ENCODE peak calls at places on chromosomes 3 and 15, in nine cellular contexts. W, A, Z, R, E, I, G, O and Y are unnamed samples.

GRCh38 chr3:178001670-178002101 is 534.5 kb upstream of the KCNMB2 start:
- DNase-seq in W (peak), A (peak), Z (no peak), R (no peak), E (no peak), I (no peak), G (no peak), O (no peak), Y (no peak)

GRCh38 chr15:27244047-27244446 is 273.1 kb downstream of the GABRG3 start:
- DNase-seq in W (no peak), A (peak), Z (no peak), R (no peak), E (no peak), I (no peak), G (no peak), O (no peak), Y (no peak)

GRCh38 chr15:25933456-25934158 is 70.5 kb upstream of the ATP10A start:
- DNase-seq in W (peak), A (no peak), Z (peak), R (peak), E (peak), I (peak), G (peak), O (peak), Y (peak)

GRCh38 chr3:4350789-4351163 is 47.6 kb downstream of the SETMAR start:
- DNase-seq in W (peak), A (peak), Z (no peak), R (peak), E (peak), I (no peak), G (peak), O (no peak), Y (peak)

GRCh38 chr15:78619022-78619950 is 1.5 kb downstream of the CHRNA3 start:
- DNase-seq in W (no peak), A (no peak), Z (peak), R (no peak), E (no peak), I (no peak), G (no peak), O (no peak), Y (no peak)

GRCh38 chr15:70508561-70509281 is 254.6 kb downstream of the UACA start:
- DNase-seq in W (peak), A (no peak), Z (no peak), R (no peak), E (peak), I (no peak), G (peak), O (no peak), Y (no peak)

GRCh38 chr3:127441764-127442163 is 148.8 kb downstream of the TPRA1 start:
- DNase-seq in W (no peak), A (no peak), Z (no peak), R (no peak), E (no peak), I (no peak), G (no peak), O (no peak), Y (no peak)

GRCh38 chr3:16828815-16829214 is 55.9 kb upstream of the PLCL2 start:
- DNase-seq in W (peak), A (no peak), Z (no peak), R (peak), E (no peak), I (no peak), G (no peak), O (no peak), Y (no peak)

GRCh38 chr3:135970500-135971116 is 5.1 kb downstream of the PPP2R3A start:
- DNase-seq in W (no peak), A (no peak), Z (no peak), R (no peak), E (no peak), I (no peak), G (peak), O (no peak), Y (no peak)

GRCh38 chr3:59212128-59212764 is 162.4 kb upstream of the CFAP20DC start:
- DNase-seq in W (no peak), A (no peak), Z (no peak), R (peak), E (peak), I (no peak), G (peak), O (no peak), Y (peak)

GRCh38 chr15:33027636-33028035 is 166.9 kb downstream of the FMN1 start:
- DNase-seq in W (no peak), A (no peak), Z (no peak), R (no peak), E (no peak), I (no peak), G (no peak), O (no peak), Y (no peak)

GRCh38 chr3:197713477-197713822 is 23.3 kb downstream of the RUBCN start:
- DNase-seq in W (no peak), A (no peak), Z (no peak), R (peak), E (no peak), I (no peak), G (no peak), O (no peak), Y (no peak)

GRCh38 chr15:49380912-49381311 is 42.1 kb upstream of the FGF7 start:
- DNase-seq in W (no peak), A (no peak), Z (no peak), R (no peak), E (no peak), I (no peak), G (no peak), O (no peak), Y (no peak)

DNA sequence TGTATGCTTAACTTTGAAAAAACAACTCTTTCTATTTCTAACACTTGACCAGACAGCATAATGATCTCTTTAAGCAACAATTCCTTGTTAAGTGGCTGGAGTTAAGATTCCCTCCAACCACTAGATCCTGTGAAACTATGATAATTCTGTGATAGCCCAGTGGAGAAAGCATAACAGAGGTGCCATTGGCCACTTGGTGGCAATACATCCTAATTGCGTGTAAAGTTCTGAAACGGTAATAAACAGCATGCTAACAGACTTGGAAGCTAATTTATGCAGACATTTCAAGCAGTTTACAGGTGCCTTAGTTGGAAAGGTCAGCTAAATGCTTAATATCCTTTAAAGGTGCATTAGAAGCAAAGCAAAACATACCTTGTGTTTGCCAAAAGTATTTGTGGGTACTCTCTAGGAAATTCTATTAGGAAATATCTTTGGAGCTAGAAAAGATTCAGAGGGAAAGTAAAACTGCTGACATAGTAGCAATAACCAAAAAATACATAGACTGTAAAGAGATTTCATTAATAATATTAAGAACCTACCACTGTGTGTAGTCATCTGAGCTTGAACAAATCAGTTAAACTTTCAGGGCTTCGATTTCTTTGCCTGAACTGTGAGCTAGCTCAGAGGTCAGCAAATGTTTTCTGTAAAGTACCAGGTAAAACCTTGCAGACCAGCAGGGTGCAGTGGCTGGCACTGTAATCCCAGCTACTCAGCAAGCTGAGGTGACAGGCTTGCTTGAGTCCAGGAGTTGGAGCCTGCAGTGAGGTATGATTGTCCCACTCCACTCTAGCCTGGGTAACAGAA is 19.0 kb upstream of the CSTA start:
- DNase-seq in W (peak), A (no peak), Z (no peak), R (peak), E (no peak), I (no peak), G (peak), O (no peak), Y (no peak)
- TF ChIP-seq CTCF in W (no peak), A (peak), Z (no peak), R (no peak), E (no peak), I (no peak), G (peak), O (no peak), Y (peak)

GRCh38 chr3:57112206-57112605 is 51.7 kb downstream of the SPATA12 start:
- DNase-seq in W (peak), A (peak), Z (no peak), R (peak), E (no peak), I (no peak), G (no peak), O (no peak), Y (no peak)
- TF ChIP-seq CTCF in W (no peak), A (peak), Z (no peak), R (peak), E (peak), I (no peak), G (no peak), O (no peak), Y (peak)

GRCh38 chr3:48434591-48435222 is 4.8 kb upstream of the PLXNB1 start:
- DNase-seq in W (peak), A (no peak), Z (peak), R (no peak), E (no peak), I (peak), G (no peak), O (no peak), Y (no peak)

GRCh38 chr3:48431224-48432029 is 1.5 kb upstream of the PLXNB1 start:
- DNase-seq in W (no peak), A (no peak), Z (no peak), R (no peak), E (no peak), I (peak), G (no peak), O (no peak), Y (no peak)

GRCh38 chr3:48430359-48431101 is 644 bp upstream of the PLXNB1 start:
- DNase-seq in W (no peak), A (no peak), Z (no peak), R (no peak), E (no peak), I (no peak), G (no peak), O (no peak), Y (no peak)

GRCh38 chr3:48433472-48434118 is 3.7 kb upstream of the PLXNB1 start:
- DNase-seq in W (no peak), A (no peak), Z (peak), R (no peak), E (no peak), I (peak), G (peak), O (no peak), Y (no peak)

DNA sequence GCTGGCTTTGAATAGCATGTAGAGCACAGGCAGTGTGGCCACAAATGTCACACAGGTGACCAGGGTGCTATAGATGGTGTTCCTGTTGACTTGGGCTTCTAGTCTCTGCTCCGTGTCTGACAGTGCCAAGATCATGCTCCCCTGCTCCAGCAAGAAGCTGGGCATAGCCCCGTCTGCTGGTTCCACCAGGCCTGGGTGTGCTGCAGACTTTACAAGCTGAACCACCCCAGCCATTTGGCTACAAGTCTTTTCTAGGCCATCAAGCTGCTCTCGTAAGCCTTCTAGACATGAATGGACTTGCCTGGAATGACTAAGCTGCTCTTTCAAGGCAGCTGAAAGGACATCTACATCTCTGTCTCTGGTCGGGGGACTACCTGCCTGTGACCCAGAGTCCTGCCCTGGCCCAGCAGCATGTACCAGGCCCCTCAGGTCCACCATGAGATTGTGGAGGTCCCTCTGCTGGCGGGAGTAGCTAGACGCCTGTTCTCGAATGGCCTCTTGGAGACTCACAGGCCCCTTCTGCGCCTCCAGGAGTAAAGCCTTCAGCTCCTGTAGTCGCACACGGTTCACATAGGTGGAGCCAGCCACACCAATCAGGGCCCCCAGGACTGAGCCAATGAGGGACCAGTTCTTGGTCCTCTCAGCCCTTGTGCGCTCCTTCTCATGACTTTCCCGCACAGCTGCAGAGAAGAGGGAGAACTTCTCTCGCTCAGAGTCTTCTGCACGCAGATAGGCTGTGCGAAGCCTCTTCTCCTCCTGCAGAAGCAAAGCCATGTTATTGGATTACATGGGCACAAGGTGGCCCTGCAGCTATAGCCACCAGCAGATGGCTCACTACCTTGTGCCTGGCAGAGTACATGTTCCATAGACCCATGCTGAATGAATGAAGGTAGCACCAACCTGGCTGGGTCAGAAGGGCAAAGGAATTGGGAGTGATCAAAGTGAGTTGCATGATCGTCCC is 2.8 kb upstream of the PLXNB1 start:
- DNase-seq in W (no peak), A (no peak), Z (no peak), R (no peak), E (no peak), I (peak), G (peak), O (no peak), Y (no peak)
- TF ChIP-seq CTCF in W (no peak), A (peak), Z (no peak), R (no peak), E (no peak), I (no peak), G (peak), O (no peak), Y (peak)

GRCh38 chr3:39724233-39724846 is 85.1 kb upstream of the MYRIP start:
- DNase-seq in W (no peak), A (no peak), Z (no peak), R (no peak), E (no peak), I (no peak), G (no peak), O (no peak), Y (no peak)
- TF ChIP-seq CTCF in W (no peak), A (peak), Z (no peak), R (no peak), E (peak), I (peak), G (no peak), O (peak), Y (peak)

DNA sequence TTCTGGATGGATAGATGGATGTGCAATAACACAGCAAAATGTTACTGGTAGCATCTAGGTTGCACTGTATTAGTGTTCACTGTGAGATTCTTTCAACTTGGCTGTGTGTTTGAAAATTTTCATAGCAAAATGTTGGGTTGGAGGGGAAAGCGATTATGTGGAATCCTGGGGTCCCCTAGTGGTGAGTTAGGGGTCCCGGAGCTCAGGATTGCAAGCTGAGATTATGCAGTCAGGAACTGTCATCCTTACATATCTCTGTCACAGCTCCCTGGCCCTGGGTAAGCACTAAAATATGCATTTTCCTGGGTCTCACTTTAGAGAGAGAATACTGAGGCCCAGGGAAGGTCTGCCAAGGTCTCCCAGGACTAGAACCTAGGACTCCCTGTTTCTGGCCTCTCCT is 77.2 kb downstream of the CEMIP start:
- DNase-seq in W (peak), A (no peak), Z (no peak), R (no peak), E (no peak), I (no peak), G (no peak), O (no peak), Y (no peak)
- TF ChIP-seq CTCF in W (peak), A (peak), Z (no peak), R (peak), E (peak), I (no peak), G (no peak), O (no peak), Y (peak)

DNA sequence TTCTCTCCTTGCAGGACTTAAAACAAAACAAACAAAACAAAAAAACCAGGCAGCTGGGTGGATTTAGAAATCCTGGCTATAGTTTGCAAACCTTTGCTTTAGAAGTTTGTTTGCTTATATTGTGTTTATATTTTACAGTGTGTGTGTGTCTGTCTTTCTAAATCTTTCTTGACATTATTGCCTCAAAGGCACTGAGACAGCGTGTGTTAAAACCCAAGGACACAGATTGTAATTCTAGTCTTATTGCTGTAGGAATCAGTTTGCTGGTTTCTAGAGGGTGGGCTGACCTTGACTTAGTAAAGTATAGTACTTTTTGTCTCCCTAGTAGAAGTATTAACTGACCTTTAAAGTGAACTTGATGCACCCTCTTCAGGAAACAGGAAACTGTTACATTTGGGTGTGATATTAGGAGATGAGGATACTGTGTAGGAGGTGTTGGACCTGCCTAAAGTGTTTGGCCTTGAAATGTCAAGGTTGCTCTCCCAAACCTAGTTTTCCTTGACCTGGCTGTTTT is 71.0 kb downstream of the TCF12 start:
- DNase-seq in W (no peak), A (no peak), Z (no peak), R (no peak), E (no peak), I (no peak), G (no peak), O (no peak), Y (no peak)
- TF ChIP-seq CTCF in W (no peak), A (peak), Z (no peak), R (no peak), E (no peak), I (no peak), G (no peak), O (no peak), Y (no peak)

GRCh38 chr3:99484871-99485270 is 153.5 kb upstream of the COL8A1 start:
- DNase-seq in W (no peak), A (no peak), Z (no peak), R (no peak), E (no peak), I (no peak), G (no peak), O (no peak), Y (no peak)
- TF ChIP-seq CTCF in W (no peak), A (no peak), Z (no peak), R (no peak), E (no peak), I (no peak), G (no peak), O (no peak), Y (no peak)

GRCh38 chr3:186108941-186109865 is at the start of gene ETV5:
- DNase-seq in W (peak), A (peak), Z (peak), R (peak), E (peak), I (peak), G (peak), O (peak), Y (peak)

GRCh38 chr3:186105543-186105942 is 3.3 kb downstream of the ETV5 start:
- DNase-seq in W (no peak), A (no peak), Z (no peak), R (no peak), E (no peak), I (no peak), G (no peak), O (no peak), Y (no peak)

GRCh38 chr3:186108106-186108940 is 566 bp downstream of the ETV5 start:
- DNase-seq in W (peak), A (peak), Z (no peak), R (peak), E (no peak), I (no peak), G (peak), O (peak), Y (no peak)

GRCh38 chr3:186109897-186110803 is 1.3 kb upstream of the ETV5 start:
- DNase-seq in W (peak), A (no peak), Z (peak), R (peak), E (no peak), I (no peak), G (no peak), O (peak), Y (no peak)

GRCh38 chr3:186107148-186108105 is 1.5 kb downstream of the ETV5 start:
- DNase-seq in W (peak), A (peak), Z (peak), R (peak), E (no peak), I (peak), G (peak), O (peak), Y (no peak)
- TF ChIP-seq CTCF in W (no peak), A (no peak), Z (no peak), R (no peak), E (no peak), I (no peak), G (no peak), O (no peak), Y (no peak)

GRCh38 chr3:55000546-55000945 is 72.7 kb upstream of the LRTM1 start:
- DNase-seq in W (no peak), A (no peak), Z (no peak), R (no peak), E (peak), I (no peak), G (peak), O (no peak), Y (no peak)

GRCh38 chr3:55000946-55001345 is 73.1 kb upstream of the LRTM1 start:
- DNase-seq in W (no peak), A (no peak), Z (no peak), R (no peak), E (no peak), I (no peak), G (no peak), O (no peak), Y (no peak)

GRCh38 chr3:55002416-55002930 is 74.6 kb upstream of the LRTM1 start:
- DNase-seq in W (no peak), A (no peak), Z (no peak), R (no peak), E (no peak), I (no peak), G (no peak), O (no peak), Y (no peak)

GRCh38 chr3:54999801-55000200 is 71.9 kb upstream of the LRTM1 start:
- DNase-seq in W (no peak), A (no peak), Z (no peak), R (no peak), E (no peak), I (no peak), G (no peak), O (no peak), Y (no peak)

DNA sequence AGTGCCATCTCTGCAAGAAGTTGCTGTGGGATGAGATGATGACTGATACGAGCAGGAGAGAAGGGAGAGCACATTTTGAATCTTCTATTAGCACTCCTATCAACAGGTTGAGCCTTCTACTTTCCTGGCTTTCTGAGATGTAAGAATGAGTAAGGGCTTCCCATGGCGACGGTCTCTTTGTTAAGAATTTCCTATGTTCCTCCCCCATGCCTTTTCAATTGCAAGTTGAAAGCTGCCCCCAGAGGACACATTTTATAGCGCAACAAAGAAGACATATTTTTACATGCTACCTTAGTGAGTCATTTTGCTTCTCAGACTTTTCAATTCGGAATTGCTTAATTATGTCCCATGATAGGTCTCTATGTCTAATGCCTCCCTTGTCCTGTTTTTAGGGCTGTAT is 71.3 kb upstream of the LRTM1 start:
- DNase-seq in W (no peak), A (no peak), Z (no peak), R (no peak), E (no peak), I (no peak), G (peak), O (no peak), Y (no peak)
- TF ChIP-seq CTCF in W (no peak), A (no peak), Z (no peak), R (no peak), E (peak), I (no peak), G (no peak), O (no peak), Y (peak)